ENCODE peak calls at places on chromosome 20, in five cellular contexts. G is CD4-positive, alpha-beta T cell; D is psoas muscle; A is H9; J is gastrocnemius medialis. H is an unnamed sample.

GRCh38 chr20:16107172-16107870 is 465.9 kb downstream of the KIF16B start:
- DNase-seq in D (no peak), J (peak; percentile 16), A (no peak), G (no peak), H (no peak)

GRCh38 chr20:46264391-46265266 is 43.7 kb downstream of the CDH22 start:
- DNase-seq in D (no peak), A (no peak), J (no peak), G (no peak), H (no peak)

GRCh38 chr20:63121246-63121645 is 94.7 kb downstream of the YTHDF1 start:
- DNase-seq in G (no peak), D (no peak), A (no peak), J (no peak), H (no peak)

GRCh38 chr20:37590938-37591490 is 63.3 kb upstream of the BLCAP start:
- DNase-seq in G (no peak), J (no peak), A (no peak), D (no peak), H (no peak)

GRCh38 chr20:47272893-47273590 is 83.5 kb downstream of the ZMYND8 start:
- DNase-seq in J (no peak), A (peak; percentile 36), G (peak; percentile 29), D (no peak), H (no peak)

GRCh38 chr20:25676164-25676809 is 20.4 kb downstream of the ZNF337 start:
- DNase-seq in G (no peak), J (no peak), D (no peak), A (no peak), H (no peak)

GRCh38 chr20:51340451-51340840 is 202.1 kb downstream of the NFATC2 start:
- DNase-seq in G (no peak), J (no peak), A (no peak), D (no peak), H (no peak)

GRCh38 chr20:4383966-4384365 is 337.7 kb upstream of the PRND start:
- DNase-seq in G (no peak), J (no peak), A (no peak), D (no peak), H (no peak)

GRCh38 chr20:45727044-45727443 is 4.9 kb downstream of the SPINT4 start:
- DNase-seq in G (no peak), J (no peak), A (no peak), D (no peak), H (no peak)

GRCh38 chr20:2814587-2815051 is at the start of gene C20orf141:
- DNase-seq in J (peak; percentile 59), D (peak; percentile 58), A (no peak), G (no peak), H (peak; percentile 45)

GRCh38 chr20:63230800-63231268 is 4.9 kb upstream of the BIRC7 start:
- DNase-seq in A (peak; percentile 91), D (peak; percentile 52), G (no peak), J (peak; percentile 24), H (peak; percentile 87)

GRCh38 chr20:31704225-31705119 is 18.2 kb downstream of the BCL2L1 start:
- DNase-seq in G (no peak), A (no peak), D (no peak), J (no peak), H (peak; percentile 74)

GRCh38 chr20:25361287-25361683 is 29.4 kb downstream of the ABHD12 start:
- DNase-seq in G (no peak), D (no peak), A (no peak), J (no peak), H (no peak)

GRCh38 chr20:61761453-61762207 is 304.1 kb downstream of the TAF4 start:
- DNase-seq in G (no peak), D (no peak), A (no peak), J (no peak), H (no peak)

GRCh38 chr20:50308513-50309279 is 118.1 kb downstream of the CEBPB start:
- DNase-seq in D (peak; percentile 93), A (peak; percentile 83), G (no peak), J (peak; percentile 87), H (peak; percentile 63)
- TF ChIP-seq CTCF in D (no peak), A (peak; percentile 12), G (no peak), J (no peak), H (no peak)

GRCh38 chr20:19976595-19977372 is 40.4 kb upstream of the NAA20 start:
- DNase-seq in D (peak; percentile 66), A (no peak), J (peak; percentile 49), G (no peak), H (peak; percentile 65)

GRCh38 chr20:19978511-19979210 is 38.5 kb upstream of the NAA20 start:
- DNase-seq in D (no peak), J (no peak), G (no peak), A (no peak), H (no peak)

GRCh38 chr20:19977373-19977770 is 39.8 kb upstream of the NAA20 start:
- DNase-seq in J (no peak), G (no peak), D (no peak), A (no peak), H (no peak)

GRCh38 chr20:19975901-19976300 is 41.3 kb upstream of the NAA20 start:
- DNase-seq in A (no peak), D (no peak), J (peak; percentile 43), G (no peak), H (no peak)

DNA sequence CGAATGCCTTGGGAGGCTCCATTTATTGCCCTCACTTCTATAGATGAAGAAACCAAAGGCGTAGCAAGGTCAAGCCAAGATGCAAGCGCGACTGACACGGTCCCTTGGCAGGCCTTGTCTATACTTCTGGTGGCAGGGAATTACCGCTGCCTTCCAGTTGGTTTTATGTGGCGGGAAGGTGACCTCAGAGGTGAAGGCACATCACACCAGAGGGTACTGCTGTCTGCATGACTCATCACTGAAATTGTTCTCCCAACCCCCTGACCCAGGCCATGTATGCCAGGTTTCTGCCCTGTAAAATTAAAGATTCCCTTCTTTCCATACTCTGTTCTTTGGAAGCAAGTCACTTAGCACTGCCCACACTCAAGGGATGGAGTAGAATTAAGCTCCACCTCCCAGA is 36.1 kb upstream of the NAA20 start:
- DNase-seq in A (no peak), J (peak; percentile 42), D (no peak), G (no peak), H (no peak)
- H3K27ac ChIP-seq in A (no peak overlapping the region), J (peak overlapping the region; percentile 43), D (no peak overlapping the region), G (no peak overlapping the region), H (no peak overlapping the region)

DNA sequence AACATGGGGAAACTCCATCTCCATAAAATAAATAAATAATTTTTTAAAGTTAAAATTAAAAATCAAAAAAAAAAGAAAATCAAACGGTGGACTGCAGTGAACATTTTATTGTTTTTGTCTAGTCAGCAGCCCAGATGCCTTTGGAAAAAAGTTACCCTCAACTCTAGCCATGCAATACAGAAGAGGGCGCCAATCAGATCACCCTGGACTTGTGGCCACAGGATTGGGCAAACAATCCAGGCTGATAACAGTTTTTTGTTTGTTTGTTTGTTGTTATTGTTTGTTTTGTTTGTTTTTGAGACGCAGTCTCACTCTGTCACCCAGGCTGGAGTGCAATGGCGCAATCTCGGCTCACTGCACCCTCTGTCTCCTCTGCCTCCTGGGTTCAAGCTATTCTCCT is 30.5 kb upstream of the NELFCD start:
- DNase-seq in D (no peak), J (no peak), A (no peak), G (no peak), H (no peak)
- TF ChIP-seq CTCF in D (no peak), J (no peak), A (peak; percentile 47), G (no peak), H (no peak)

GRCh38 chr20:23156842-23157423 is 70.8 kb upstream of the CD93 start:
- DNase-seq in J (no peak), A (no peak), D (no peak), G (no peak), H (no peak)
- H3K27ac ChIP-seq in J (peak overlapping the region; percentile 45), A (no peak overlapping the region), D (no peak overlapping the region), G (no peak overlapping the region), H (no peak overlapping the region)